ENCODE peak calls at places on chromosome 14, in ten cellular contexts. A is hypothalamus; U is mesenchymal stem cell; O is progenitor cell of endocrine pancreas; M is left kidney; R is T-cell; K is NCI-H2107; S is activated CD4-positive, alpha-beta T cell treated with anti-CD3 and anti-CD28 coated beads for 4 hours; B is NCI-H524; P is left ventricle myocardium inferior. D is an unnamed sample.

GRCh38 chr14:92945959-92946846 is 23.3 kb downstream of the CHGA start:
- DNase-seq in A (no peak), U (no peak), O (no peak), M (peak), R (no peak), K (no peak), S (no peak), B (no peak), P (peak), D (no peak)

GRCh38 chr14:62443796-62444195 is 601.5 kb downstream of the KCNH5 start:
- DNase-seq in A (no peak), U (peak), O (no peak), M (no peak), R (no peak), K (no peak), S (no peak), B (no peak), P (no peak), D (no peak)

GRCh38 chr14:76495983-76496382 is 120.0 kb downstream of the ESRRB start:
- DNase-seq in A (no peak), U (no peak), O (no peak), M (no peak), R (no peak), K (no peak), S (no peak), B (no peak), P (no peak), D (no peak)

GRCh38 chr14:52079239-52079956 is 10.5 kb upstream of the NID2 start:
- DNase-seq in A (no peak), U (peak), O (no peak), M (no peak), R (no peak), K (no peak), S (no peak), B (no peak), P (no peak), D (no peak)

GRCh38 chr14:94560291-94560665 is 964 bp upstream of the SERPINA4 start:
- DNase-seq in A (no peak), U (no peak), O (no peak), M (no peak), R (no peak), K (no peak), S (no peak), B (no peak), P (no peak), D (no peak)

GRCh38 chr14:100088226-100088625 is 23.0 kb downstream of the EVL start:
- DNase-seq in A (no peak), U (no peak), O (no peak), M (no peak), R (no peak), K (no peak), S (no peak), B (no peak), P (no peak), D (no peak)

GRCh38 chr14:67270354-67270753 is 29.1 kb downstream of the PALS1 start:
- DNase-seq in A (no peak), U (peak), O (no peak), M (peak), R (no peak), K (no peak), S (no peak), B (no peak), P (no peak), D (no peak)

GRCh38 chr14:93025055-93025454 is 90.7 kb downstream of the ITPK1 start:
- DNase-seq in A (no peak), U (no peak), O (no peak), M (no peak), R (no peak), K (no peak), S (no peak), B (no peak), P (no peak), D (no peak)

GRCh38 chr14:92103363-92103762 is 3.0 kb downstream of the ATXN3 start:
- DNase-seq in A (no peak), U (no peak), O (no peak), M (no peak), R (no peak), K (no peak), S (no peak), B (no peak), P (no peak), D (no peak)

GRCh38 chr14:77066555-77067172 is 31.4 kb upstream of the CIPC start:
- DNase-seq in A (no peak), U (no peak), O (no peak), M (no peak), R (no peak), K (no peak), S (no peak), B (no peak), P (no peak), D (no peak)

GRCh38 chr14:52706286-52706685 is 714 bp upstream of the PSMC6 start:
- DNase-seq in A (no peak), U (peak), O (no peak), M (peak), R (no peak), K (no peak), S (peak), B (peak), P (no peak), D (no peak)

GRCh38 chr14:62001988-62002387 is 239.8 kb downstream of the SNAPC1 start:
- DNase-seq in A (no peak), U (no peak), O (no peak), M (no peak), R (no peak), K (no peak), S (no peak), B (no peak), P (no peak), D (no peak)

GRCh38 chr14:90198541-90198940 is 57.8 kb upstream of the PSMC1 start:
- DNase-seq in A (no peak), U (no peak), O (no peak), M (no peak), R (no peak), K (no peak), S (no peak), B (no peak), P (no peak), D (no peak)

GRCh38 chr14:96040836-96041371 is 1.7 kb downstream of the C14orf132 start:
- DNase-seq in A (no peak), U (peak), O (no peak), M (peak), R (no peak), K (no peak), S (no peak), B (no peak), P (no peak), D (no peak)

GRCh38 chr14:104870368-104871144 is 5.5 kb downstream of the CEP170B start:
- DNase-seq in A (no peak), U (no peak), O (peak), M (no peak), R (no peak), K (no peak), S (peak), B (no peak), P (peak), D (peak)

GRCh38 chr14:60002819-60003492 is 83.0 kb downstream of the LRRC9 start:
- DNase-seq in A (no peak), U (no peak), O (no peak), M (peak), R (no peak), K (no peak), S (no peak), B (peak), P (peak), D (no peak)

GRCh38 chr14:92481386-92481785 is 32.2 kb upstream of the RIN3 start:
- DNase-seq in A (no peak), U (peak), O (no peak), M (no peak), R (no peak), K (no peak), S (no peak), B (peak), P (no peak), D (no peak)

GRCh38 chr14:67674139-67674479 is 323 bp downstream of the VTI1B start:
- DNase-seq in A (peak), U (peak), O (peak), M (peak), R (no peak), K (peak), S (peak), B (peak), P (peak), D (peak)

GRCh38 chr14:99757331-99758070 is 35.7 kb upstream of the EML1 start:
- DNase-seq in A (no peak), U (peak), O (no peak), M (no peak), R (no peak), K (no peak), S (no peak), B (peak), P (no peak), D (no peak)

GRCh38 chr14:100589071-100589759 is 2.0 kb upstream of the BEGAIN start:
- DNase-seq in A (no peak), U (no peak), O (no peak), M (no peak), R (no peak), K (no peak), S (no peak), B (peak), P (peak), D (peak)

GRCh38 chr14:69685217-69685616 is 73.8 kb downstream of the SUSD6 start:
- DNase-seq in A (no peak), U (peak), O (no peak), M (no peak), R (no peak), K (peak), S (peak), B (peak), P (no peak), D (no peak)

GRCh38 chr14:99915305-99916090 is 122.3 kb downstream of the EML1 start:
- DNase-seq in A (no peak), U (no peak), O (no peak), M (no peak), R (no peak), K (no peak), S (no peak), B (no peak), P (no peak), D (no peak)

GRCh38 chr14:88706425-88706824 is 86.3 kb downstream of the EML5 start:
- DNase-seq in A (no peak), U (no peak), O (no peak), M (no peak), R (no peak), K (no peak), S (no peak), B (no peak), P (no peak), D (no peak)

GRCh38 chr14:99976021-99976420 is 89.2 kb upstream of the EVL start:
- DNase-seq in A (no peak), U (no peak), O (no peak), M (no peak), R (no peak), K (no peak), S (no peak), B (no peak), P (no peak), D (no peak)

GRCh38 chr14:90061849-90062794 is at the start of gene KCNK13:
- DNase-seq in A (no peak), U (peak), O (no peak), M (peak), R (no peak), K (peak), S (no peak), B (peak), P (peak), D (no peak)

GRCh38 chr14:24071144-24071697 is at the start of gene CPNE6:
- DNase-seq in A (no peak), U (no peak), O (no peak), M (no peak), R (no peak), K (no peak), S (no peak), B (no peak), P (no peak), D (no peak)

GRCh38 chr14:89615421-89615820 is 198.4 kb upstream of the FOXN3 start:
- DNase-seq in A (no peak), U (no peak), O (no peak), M (no peak), R (no peak), K (no peak), S (no peak), B (peak), P (no peak), D (no peak)

GRCh38 chr14:101549154-101549553 is 12.1 kb upstream of the DIO3 start:
- DNase-seq in A (no peak), U (no peak), O (no peak), M (no peak), R (no peak), K (no peak), S (no peak), B (no peak), P (no peak), D (no peak)

GRCh38 chr14:24818054-24818822 is 184.2 kb upstream of the GZMB start:
- DNase-seq in A (no peak), U (peak), O (no peak), M (peak), R (no peak), K (no peak), S (no peak), B (no peak), P (no peak), D (no peak)

GRCh38 chr14:53695692-53696091 is 260.9 kb downstream of the BMP4 start:
- DNase-seq in A (no peak), U (no peak), O (no peak), M (no peak), R (no peak), K (no peak), S (no peak), B (no peak), P (no peak), D (no peak)